ENCODE peak calls at places on chromosomes 12 and 14, in ten cellular contexts. X, J, D, N, I, U, Y, P, L and F are unnamed samples.

GRCh38 chr12:9647825-9648700 is 21.4 kb upstream of the CLEC2D start:
- DNase-seq in X (peak), J (no peak), D (peak), N (peak), I (peak), U (peak), Y (no peak), P (peak), L (peak), F (peak)

GRCh38 chr12:117485984-117486839 is 124.8 kb upstream of the NOS1 start:
- DNase-seq in X (no peak), J (no peak), D (no peak), N (no peak), I (no peak), U (no peak), Y (no peak), P (no peak), L (no peak), F (no peak)

GRCh38 chr14:27686137-27686536 is 1080.5 kb upstream of the FOXG1 start:
- DNase-seq in X (no peak), J (no peak), D (no peak), N (no peak), I (no peak), U (no peak), Y (no peak), P (no peak), L (no peak), F (no peak)

GRCh38 chr12:80087486-80088213 is 11.7 kb upstream of the OTOGL start:
- DNase-seq in X (no peak), J (no peak), D (no peak), N (no peak), I (no peak), U (no peak), Y (no peak), P (no peak), L (no peak), F (no peak)

GRCh38 chr12:79155703-79156102 is 291.1 kb downstream of the SYT1 start:
- DNase-seq in X (peak), J (no peak), D (no peak), N (no peak), I (no peak), U (no peak), Y (peak), P (no peak), L (no peak), F (peak)

GRCh38 chr12:7905071-7905470 is 30.9 kb downstream of the SLC2A3 start:
- DNase-seq in X (peak), J (no peak), D (no peak), N (no peak), I (no peak), U (no peak), Y (no peak), P (no peak), L (no peak), F (no peak)

GRCh38 chr12:87038098-87038497 is 781.9 kb upstream of the MGAT4C start:
- DNase-seq in X (no peak), J (no peak), D (no peak), N (no peak), I (no peak), U (no peak), Y (no peak), P (no peak), L (no peak), F (no peak)

GRCh38 chr14:26199599-26200370 is 398.0 kb downstream of the NOVA1 start:
- DNase-seq in X (peak), J (no peak), D (no peak), N (no peak), I (no peak), U (no peak), Y (no peak), P (no peak), L (no peak), F (no peak)

GRCh38 chr12:1360812-1361211 is 233.6 kb downstream of the FBXL14 start:
- DNase-seq in X (peak), J (no peak), D (no peak), N (no peak), I (no peak), U (no peak), Y (peak), P (no peak), L (peak), F (peak)

GRCh38 chr12:12267801-12268200 is 957 bp upstream of the LRP6 start:
- DNase-seq in X (no peak), J (no peak), D (no peak), N (no peak), I (no peak), U (no peak), Y (no peak), P (no peak), L (no peak), F (no peak)
- H3K4me3 ChIP-seq in X (peak), J (peak), D (peak), N (peak), I (no peak), U (peak), Y (peak), P (peak), L (peak), F (peak)

DNA sequence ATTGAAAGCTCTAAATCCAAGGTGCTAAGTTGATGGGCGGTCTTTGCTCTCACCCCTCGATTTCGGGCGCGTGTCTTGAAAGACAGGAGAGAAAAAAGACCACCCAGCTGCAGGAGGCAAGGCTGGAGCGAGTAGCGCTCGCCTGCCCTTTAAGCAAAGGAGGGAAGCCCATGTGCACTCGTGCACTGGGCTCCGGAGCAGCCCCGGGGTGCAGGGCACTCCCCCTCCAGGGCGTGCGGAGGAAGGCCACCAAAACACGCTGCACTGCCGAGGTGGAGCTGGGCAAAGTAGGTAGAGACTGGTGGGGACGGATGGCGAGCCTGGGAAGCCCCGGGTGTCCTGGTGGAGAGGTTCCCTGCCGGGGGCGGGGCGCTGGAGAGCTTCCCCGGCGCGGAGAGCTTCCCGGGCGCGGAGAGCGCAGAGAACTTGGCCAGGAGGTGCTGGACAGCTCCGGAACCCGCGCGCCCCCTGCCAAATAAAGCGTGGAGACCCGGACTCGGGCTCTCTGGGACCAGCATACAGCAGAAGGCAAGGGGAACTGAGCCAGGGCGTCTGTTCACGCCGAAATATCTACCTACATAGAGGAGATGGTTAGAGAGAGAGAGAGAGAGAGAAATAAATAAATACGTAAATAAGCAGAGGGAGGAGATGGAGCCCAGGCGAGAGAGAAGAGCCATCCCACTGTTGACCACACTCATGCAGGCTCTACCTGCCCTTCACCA is 600 bp upstream of the NELL2 start:
- DNase-seq in X (peak), J (no peak), D (peak), N (no peak), I (peak), U (peak), Y (no peak), P (peak), L (no peak), F (peak)
- TF ChIP-seq CTCF in X (no peak), J (no peak), D (no peak), N (no peak), I (no peak), U (peak), Y (peak), P (no peak), L (peak), F (no peak)

GRCh38 chr12:104579716-104580495 is 123.2 kb downstream of the CHST11 start:
- DNase-seq in X (no peak), J (no peak), D (no peak), N (no peak), I (no peak), U (no peak), Y (no peak), P (no peak), L (no peak), F (no peak)

GRCh38 chr12:104576980-104577925 is 120.5 kb downstream of the CHST11 start:
- DNase-seq in X (peak), J (no peak), D (no peak), N (no peak), I (no peak), U (no peak), Y (peak), P (no peak), L (peak), F (no peak)

GRCh38 chr12:104576178-104576778 is 119.5 kb downstream of the CHST11 start:
- DNase-seq in X (no peak), J (no peak), D (no peak), N (no peak), I (no peak), U (no peak), Y (no peak), P (no peak), L (no peak), F (no peak)

GRCh38 chr12:104581000-104581570 is 124.3 kb downstream of the CHST11 start:
- DNase-seq in X (no peak), J (no peak), D (no peak), N (no peak), I (no peak), U (no peak), Y (no peak), P (no peak), L (no peak), F (no peak)

GRCh38 chr12:104578453-104578852 is 121.7 kb downstream of the CHST11 start:
- DNase-seq in X (peak), J (peak), D (no peak), N (no peak), I (no peak), U (no peak), Y (no peak), P (no peak), L (peak), F (peak)
- H3K4me3 ChIP-seq in X (no peak), J (no peak), D (no peak), N (no peak), I (no peak), U (no peak), Y (no peak), P (no peak), L (no peak), F (no peak)

GRCh38 chr12:93419388-93420034 is 22.2 kb downstream of the UBE2N start:
- DNase-seq in X (peak), J (peak), D (no peak), N (no peak), I (no peak), U (no peak), Y (no peak), P (no peak), L (no peak), F (no peak)

GRCh38 chr12:93417967-93418480 is 23.7 kb downstream of the UBE2N start:
- DNase-seq in X (no peak), J (no peak), D (no peak), N (no peak), I (no peak), U (no peak), Y (no peak), P (no peak), L (no peak), F (no peak)

GRCh38 chr12:93415723-93416464 is 25.9 kb downstream of the UBE2N start:
- DNase-seq in X (peak), J (peak), D (no peak), N (no peak), I (no peak), U (no peak), Y (peak), P (no peak), L (peak), F (no peak)
- TF ChIP-seq CTCF in X (no peak), J (no peak), D (peak), N (no peak), I (no peak), U (no peak), Y (no peak), P (no peak), L (no peak), F (no peak)

DNA sequence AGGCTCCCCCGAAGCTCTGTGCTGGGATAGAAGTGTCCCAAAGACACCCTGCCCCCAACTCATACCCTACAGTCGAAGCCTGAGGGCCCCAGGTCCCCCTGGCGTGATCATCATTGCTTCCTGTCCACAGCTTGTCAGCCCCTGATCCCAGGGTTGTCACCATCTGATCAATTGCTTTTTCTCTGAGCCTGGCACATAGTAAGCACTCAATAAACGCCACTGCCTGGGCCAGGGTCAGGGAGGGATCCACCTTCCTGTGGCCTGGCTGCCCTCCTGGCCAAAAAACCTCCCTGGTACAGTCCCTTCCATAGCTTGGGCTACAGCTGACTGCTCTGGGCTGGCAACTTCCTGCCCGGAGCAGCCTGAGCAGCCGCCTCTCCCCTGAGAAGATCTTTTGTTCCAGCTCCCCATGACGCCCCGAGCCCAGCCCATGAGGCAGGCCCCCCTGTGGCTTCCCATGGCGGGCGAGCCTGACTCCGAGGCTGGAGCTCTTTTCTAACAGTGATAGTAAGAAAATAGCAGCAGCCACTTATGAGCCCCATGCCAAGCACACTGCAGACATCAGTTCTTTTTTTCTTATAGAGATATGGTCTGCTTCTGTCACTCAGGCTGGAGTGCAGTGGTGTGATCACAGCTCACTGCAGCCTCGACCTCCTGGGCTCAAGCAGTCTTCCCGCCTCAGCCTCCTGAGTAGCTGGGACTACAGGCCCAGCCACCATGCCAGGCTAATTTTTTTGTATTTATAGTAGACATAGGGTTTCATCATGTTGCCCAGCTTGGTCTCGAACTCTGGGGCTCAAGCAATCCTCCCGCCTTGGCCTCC is 6.5 kb downstream of the SH2B3 start:
- DNase-seq in X (no peak), J (no peak), D (no peak), N (no peak), I (no peak), U (no peak), Y (no peak), P (no peak), L (no peak), F (no peak)
- H3K4me3 ChIP-seq in X (no peak), J (no peak), D (no peak), N (no peak), I (no peak), U (no peak), Y (no peak), P (no peak), L (no peak), F (no peak)

DNA sequence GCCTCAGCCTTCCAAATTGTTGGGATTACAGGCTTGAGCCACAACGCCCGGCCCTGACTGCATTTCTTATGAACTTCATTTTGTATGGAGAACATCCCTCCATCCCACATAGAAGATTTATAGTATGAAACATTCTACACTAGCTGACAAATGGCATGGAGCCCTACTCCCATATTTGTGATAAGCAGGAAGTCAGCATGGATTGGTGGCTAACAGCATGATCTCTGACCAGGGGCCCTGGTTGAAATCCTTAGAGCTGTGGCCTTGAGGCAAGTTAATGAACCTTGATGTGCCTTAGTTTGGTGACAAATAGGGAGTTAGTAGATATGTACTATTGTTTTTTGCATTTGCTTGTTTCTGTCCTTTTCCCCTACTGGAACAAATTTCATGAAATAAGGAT is 12.3 kb downstream of the IFI27L1 start:
- DNase-seq in X (no peak), J (no peak), D (no peak), N (no peak), I (no peak), U (no peak), Y (no peak), P (no peak), L (no peak), F (no peak)
- TF ChIP-seq CTCF in X (no peak), J (no peak), D (no peak), N (no peak), I (no peak), U (no peak), Y (no peak), P (no peak), L (no peak), F (no peak)

GRCh38 chr12:46124848-46125619 is 134.7 kb upstream of the SCAF11 start:
- DNase-seq in X (peak), J (peak), D (no peak), N (peak), I (peak), U (peak), Y (peak), P (no peak), L (peak), F (peak)
- H3K4me3 ChIP-seq in X (peak), J (no peak), D (peak), N (peak), I (no peak), U (no peak), Y (no peak), P (no peak), L (peak), F (peak)

GRCh38 chr12:18799140-18799446 is 61.2 kb downstream of the CAPZA3 start:
- DNase-seq in X (no peak), J (no peak), D (no peak), N (no peak), I (no peak), U (no peak), Y (no peak), P (no peak), L (no peak), F (no peak)
- TF ChIP-seq CTCF in X (no peak), J (no peak), D (no peak), N (no peak), I (no peak), U (no peak), Y (no peak), P (no peak), L (no peak), F (no peak)

DNA sequence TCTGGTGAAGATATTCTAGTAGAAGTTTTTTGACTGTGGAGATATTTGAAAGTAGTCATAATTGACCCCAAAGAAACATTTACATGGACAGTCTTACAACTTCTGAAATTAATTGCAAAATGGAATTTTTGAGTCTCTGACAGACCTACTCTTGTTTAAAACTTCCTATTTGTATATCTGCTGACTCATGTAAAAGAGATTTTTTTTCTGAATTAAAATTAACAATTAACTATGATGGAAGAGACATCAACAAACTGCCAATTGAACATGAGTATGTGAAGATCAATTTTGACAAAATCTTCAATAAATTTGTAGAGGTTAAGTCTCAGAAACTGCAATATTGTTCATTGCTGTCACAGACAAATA is 108.5 kb upstream of the MAX start:
- DNase-seq in X (no peak), J (no peak), D (no peak), N (no peak), I (no peak), U (no peak), Y (no peak), P (no peak), L (no peak), F (peak)
- H3K4me3 ChIP-seq in X (no peak), J (no peak), D (no peak), N (no peak), I (no peak), U (no peak), Y (no peak), P (no peak), L (no peak), F (no peak)

DNA sequence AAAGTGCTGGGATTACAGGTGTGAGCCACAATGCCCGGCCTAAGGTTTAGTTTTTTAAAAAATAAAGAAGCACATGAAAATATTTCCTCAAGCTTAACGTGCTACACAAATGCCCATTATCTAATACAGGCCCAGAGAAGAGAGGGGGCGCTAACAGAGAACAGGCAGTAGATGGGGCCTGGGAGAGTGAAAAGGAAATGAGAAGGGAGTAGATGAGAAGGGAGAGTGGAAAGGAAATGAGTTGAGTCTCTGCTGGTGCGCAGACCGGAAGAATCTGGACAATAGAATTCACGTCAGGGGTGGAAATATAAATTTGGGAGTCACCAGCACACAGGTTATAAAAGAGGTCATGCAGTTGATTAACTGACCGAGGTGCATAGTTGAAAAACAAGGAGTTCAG is 10.7 kb downstream of the PXN start:
- DNase-seq in X (peak), J (no peak), D (no peak), N (peak), I (no peak), U (no peak), Y (no peak), P (no peak), L (no peak), F (no peak)
- TF ChIP-seq CTCF in X (peak), J (no peak), D (no peak), N (peak), I (no peak), U (no peak), Y (no peak), P (no peak), L (peak), F (no peak)